ENCODE peak calls at places on chromosomes 5 and 9, in seven cellular contexts. U, A, C, K, X, B and P are unnamed samples.

GRCh38 chr5:33939863-33940262 is 3.7 kb downstream of the RXFP3 start:
- DNase-seq in U (no peak), A (peak; percentile 29), C (no peak), K (no peak), X (no peak), B (no peak), P (no peak)

GRCh38 chr5:58717303-58718012 is 134.6 kb downstream of the RAB3C start:
- DNase-seq in U (no peak), A (no peak), C (peak; percentile 51), K (no peak), X (peak; percentile 81), B (no peak), P (no peak)

GRCh38 chr5:11531805-11532204 is 372.4 kb downstream of the CTNND2 start:
- DNase-seq in U (no peak), A (no peak), C (no peak), K (no peak), X (no peak), B (no peak), P (no peak)

GRCh38 chr9:93099551-93100264 is 3.7 kb downstream of the CARD19 start:
- DNase-seq in U (peak; percentile 62), A (no peak), C (no peak), K (no peak), X (peak; percentile 41), B (no peak), P (no peak)

GRCh38 chr5:159773062-159773924 is 143.0 kb upstream of the ADRA1B start:
- DNase-seq in U (peak; percentile 96), A (peak; percentile 89), C (peak; percentile 71), K (peak; percentile 90), X (peak; percentile 85), B (peak; percentile 41), P (no peak)

GRCh38 chr9:83283528-83283927 is 220.6 kb upstream of the RASEF start:
- DNase-seq in U (no peak), A (no peak), C (no peak), K (no peak), X (no peak), B (no peak), P (no peak)

GRCh38 chr5:105807951-105808350 is 1862.8 kb downstream of the EFNA5 start:
- DNase-seq in U (no peak), A (no peak), C (no peak), K (no peak), X (no peak), B (no peak), P (no peak)

GRCh38 chr5:73391441-73391871 is 57.1 kb downstream of the FOXD1 start:
- DNase-seq in U (no peak), A (no peak), C (no peak), K (no peak), X (no peak), B (no peak), P (no peak)

GRCh38 chr5:170408189-170408588 is 19.0 kb upstream of the KCNMB1 start:
- DNase-seq in U (no peak), A (no peak), C (peak; percentile 64), K (no peak), X (peak; percentile 83), B (no peak), P (no peak)

GRCh38 chr5:129973716-129974426 is 69.6 kb downstream of the CHSY3 start:
- DNase-seq in U (no peak), A (peak; percentile 11), C (no peak), K (no peak), X (no peak), B (no peak), P (no peak)

GRCh38 chr5:117497626-117498025 is 923.0 kb upstream of the SEMA6A start:
- DNase-seq in U (no peak), A (no peak), C (no peak), K (no peak), X (no peak), B (no peak), P (no peak)

GRCh38 chr5:58056546-58056945 is 403.3 kb downstream of the PLK2 start:
- DNase-seq in U (no peak), A (peak; percentile 55), C (no peak), K (no peak), X (no peak), B (no peak), P (no peak)

GRCh38 chr5:150638053-150638444 is 2.4 kb upstream of the SYNPO start:
- DNase-seq in U (no peak), A (no peak), C (no peak), K (no peak), X (no peak), B (no peak), P (no peak)

GRCh38 chr5:150639317-150639738 is 1.1 kb upstream of the SYNPO start:
- DNase-seq in U (peak; percentile 67), A (no peak), C (no peak), K (no peak), X (no peak), B (no peak), P (no peak)

GRCh38 chr5:150637245-150638052 is 3.0 kb upstream of the SYNPO start:
- DNase-seq in U (peak; percentile 73), A (peak; percentile 83), C (peak; percentile 76), K (no peak), X (peak; percentile 82), B (no peak), P (no peak)

GRCh38 chr5:150638488-150639316 is 1.8 kb upstream of the SYNPO start:
- DNase-seq in U (peak; percentile 64), A (no peak), C (no peak), K (no peak), X (no peak), B (no peak), P (no peak)

GRCh38 chr5:150636391-150637244 is 3.8 kb upstream of the SYNPO start:
- DNase-seq in U (peak; percentile 92), A (peak; percentile 58), C (no peak), K (no peak), X (no peak), B (no peak), P (no peak)
- H3K4me1 ChIP-seq in U (peaks cover 2% of the 10 kb centered on the region), A (peaks cover 48% of the 10 kb centered on the region), C (peaks cover 7% of the 10 kb centered on the region), K (no peaks in the 10 kb centered on the region), X (peaks cover 27% of the 10 kb centered on the region), B (no peaks in the 10 kb centered on the region), P (peaks cover 82% of the 10 kb centered on the region)

DNA sequence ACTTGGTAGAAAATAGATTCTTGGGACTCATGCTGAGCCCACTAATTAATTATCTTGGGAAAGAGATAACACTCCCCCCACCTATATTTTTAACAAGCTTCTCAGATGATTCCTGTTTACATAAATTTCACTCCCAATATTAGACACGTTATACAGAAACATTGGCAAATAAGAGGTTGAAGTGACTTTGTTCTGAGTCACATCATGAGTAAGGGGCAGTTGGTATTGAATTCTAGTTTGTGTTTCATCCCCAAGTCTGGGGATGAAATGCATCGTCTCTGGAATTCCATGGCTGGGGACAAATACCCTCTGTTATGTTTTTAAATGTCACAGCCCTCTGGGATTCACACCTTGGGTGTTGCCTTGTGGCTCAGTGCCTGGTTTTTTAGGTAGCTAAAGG is 41.0 kb downstream of the BASP1 start:
- DNase-seq in U (no peak), A (peak; percentile 38), C (no peak), K (no peak), X (no peak), B (no peak), P (no peak)
- H3K27ac ChIP-seq in U (no peak overlapping the region), A (no peak overlapping the region), C (no peak overlapping the region), K (no peak overlapping the region), X (no peak overlapping the region), B (no peak overlapping the region), P (no peak overlapping the region)

GRCh38 chr9:127524373-127524772 is 73.1 kb downstream of the LRSAM1 start:
- DNase-seq in U (no peak), A (no peak), C (peak; percentile 49), K (no peak), X (no peak), B (no peak), P (no peak)
- H3K4me1 ChIP-seq in U (no peaks in the 10 kb centered on the region), A (peaks cover 41% of the 10 kb centered on the region), C (peaks cover 13% of the 10 kb centered on the region), K (no peaks in the 10 kb centered on the region), X (no peaks in the 10 kb centered on the region), B (no peaks in the 10 kb centered on the region), P (peaks cover 47% of the 10 kb centered on the region)

GRCh38 chr9:116715751-116716150 is 28.6 kb downstream of the TRIM32 start:
- DNase-seq in U (no peak), A (no peak), C (peak; percentile 57), K (no peak), X (peak; percentile 89), B (no peak), P (no peak)

GRCh38 chr9:116712781-116713180 is 25.7 kb downstream of the TRIM32 start:
- DNase-seq in U (no peak), A (no peak), C (no peak), K (no peak), X (no peak), B (no peak), P (no peak)

GRCh38 chr9:116717150-116717549 is 30.0 kb downstream of the TRIM32 start:
- DNase-seq in U (no peak), A (no peak), C (no peak), K (no peak), X (no peak), B (no peak), P (no peak)

GRCh38 chr9:116716441-116716840 is 29.3 kb downstream of the TRIM32 start:
- DNase-seq in U (no peak), A (no peak), C (no peak), K (no peak), X (peak; percentile 2), B (no peak), P (no peak)

GRCh38 chr9:116713266-116713665 is 26.2 kb downstream of the TRIM32 start:
- DNase-seq in U (no peak), A (no peak), C (no peak), K (no peak), X (no peak), B (no peak), P (no peak)
- H3K27ac ChIP-seq in U (no peak overlapping the region), A (no peak overlapping the region), C (no peak overlapping the region), K (no peak overlapping the region), X (no peak overlapping the region), B (no peak overlapping the region), P (no peak overlapping the region)

GRCh38 chr9:19122490-19123042 is 4.7 kb downstream of the PLIN2 start:
- DNase-seq in U (no peak), A (no peak), C (no peak), K (no peak), X (no peak), B (no peak), P (no peak)
- H3K4me1 ChIP-seq in U (no peaks in the 10 kb centered on the region), A (peaks cover 3% of the 10 kb centered on the region), C (no peaks in the 10 kb centered on the region), K (no peaks in the 10 kb centered on the region), X (no peaks in the 10 kb centered on the region), B (peaks cover 40% of the 10 kb centered on the region), P (peaks cover 64% of the 10 kb centered on the region)